ENCODE peak calls at places on chromosomes 4 and X, in four cellular contexts. T is brain microvascular endothelial cell, X is cortex of kidney, Q is GM12865. C is an unnamed sample.

GRCh38 chr4:102825261-102826071 is 1.9 kb downstream of the UBE2D3 start:
- DNase-seq in X (no peak), Q (peak; percentile 64), T (peak; percentile 56), C (peak; percentile 39)

GRCh38 chrX:25432396-25432795 is 416.6 kb upstream of the ARX start:
- DNase-seq in T (no peak), X (no peak), Q (no peak), C (no peak)

GRCh38 chr4:58042176-58042575 is 932.0 kb upstream of the IGFBP7 start:
- DNase-seq in Q (no peak), X (no peak), T (no peak), C (no peak)

GRCh38 chrX:96683997-96684338 is 674 bp upstream of the DIAPH2 start:
- DNase-seq in Q (peak; percentile 34), X (no peak), T (no peak), C (no peak)

GRCh38 chr4:162241857-162242256 is 78.1 kb upstream of the FSTL5 start:
- DNase-seq in X (no peak), T (no peak), Q (no peak), C (no peak)

GRCh38 chr4:165288639-165289428 is 38.6 kb upstream of the MSMO1 start:
- DNase-seq in Q (no peak), X (no peak), T (peak; percentile 56), C (no peak)

GRCh38 chr4:55291227-55291629 is 54.8 kb upstream of the SRD5A3 start:
- DNase-seq in Q (no peak), T (peak; percentile 49), X (no peak), C (no peak)

GRCh38 chr4:109009909-109010308 is 247.1 kb upstream of the ETNPPL start:
- DNase-seq in T (peak; percentile 76), Q (no peak), X (no peak), C (no peak)

GRCh38 chrX:123475068-123475724 is 257.7 kb downstream of the THOC2 start:
- DNase-seq in Q (peak; percentile 3), X (no peak), T (no peak), C (no peak)

GRCh38 chr4:13984996-13985780 is 357.7 kb upstream of the BOD1L1 start:
- DNase-seq in X (no peak), T (peak; percentile 87), Q (no peak), C (no peak)

GRCh38 chr4:19514276-19515070 is 737.2 kb upstream of the SLIT2 start:
- DNase-seq in T (no peak), X (no peak), Q (no peak), C (no peak)

GRCh38 chr4:144595681-144596080 is 50.3 kb upstream of the HHIP start:
- DNase-seq in T (no peak), Q (no peak), X (no peak), C (no peak)

GRCh38 chrX:71111141-71111843 is at the start of gene IL2RG:
- DNase-seq in X (no peak), T (no peak), Q (peak; percentile 91), C (peak; percentile 92)

GRCh38 chrX:118552501-118552900 is 56.9 kb downstream of the DOCK11 start:
- DNase-seq in Q (no peak), X (no peak), T (peak; percentile 40), C (no peak)

GRCh38 chr4:122827258-122827887 is 742 bp downstream of the FGF2 start:
- DNase-seq in T (peak; percentile 20), X (no peak), Q (peak; percentile 81), C (no peak)

GRCh38 chr4:89800527-89801103 is 36.3 kb downstream of the SNCA start:
- DNase-seq in X (no peak), Q (no peak), T (peak; percentile 24), C (no peak)

GRCh38 chr4:52659722-52660261 is 691 bp upstream of the USP46 start:
- DNase-seq in T (peak; percentile 13), X (peak; percentile 33), Q (peak; percentile 36), C (no peak)

GRCh38 chr4:47744253-47744652 is 93.6 kb downstream of the CORIN start:
- DNase-seq in T (no peak), Q (no peak), X (no peak), C (no peak)

GRCh38 chr4:64385177-64385549 is 24.1 kb downstream of the TECRL start:
- DNase-seq in T (no peak), Q (no peak), X (no peak), C (no peak)

GRCh38 chr4:156946508-156947197 is 24.9 kb downstream of the PDGFC start:
- DNase-seq in Q (no peak), X (no peak), T (peak; percentile 99), C (no peak)

GRCh38 chr4:42573249-42573648 is 83.7 kb downstream of the ATP8A1 start:
- DNase-seq in Q (no peak), X (no peak), T (no peak), C (no peak)

GRCh38 chr4:32645653-32646052 is 1925.5 kb downstream of the PCDH7 start:
- DNase-seq in Q (no peak), T (no peak), X (no peak), C (no peak)

GRCh38 chr4:26015906-26016305 is 101.9 kb downstream of the SMIM20 start:
- DNase-seq in T (no peak), Q (no peak), X (no peak), C (no peak)

GRCh38 chr4:41120297-41121217 is 93.8 kb downstream of the APBB2 start:
- DNase-seq in T (peak; percentile 48), Q (no peak), X (no peak), C (no peak)

GRCh38 chr4:41405464-41405863 is 132.5 kb upstream of the LIMCH1 start:
- DNase-seq in Q (no peak), T (no peak), X (no peak), C (no peak)